ENCODE peak calls at places on chromosomes 16 and 17, in ten cellular contexts. U is SK-N-SH, V is stomach, A is HepG2, R is tibial nerve, O is ovary, Z is sigmoid colon, B is transverse colon, Q is A549, J is K562. N is an unnamed sample. For H3K4me1, the result is how much of the 10 kb centered on the place peaks cover.

GRCh38 chr17:14833201-14833773 is 431.8 kb downstream of the PMP22 start:
- DNase-seq in R (no peak), V (no peak), Z (no peak), Q (no peak), O (no peak), J (no peak), B (no peak), U (no peak), A (no peak), N (no peak)

GRCh38 chr17:18992454-18993130 is 12.0 kb downstream of the FAM83G start:
- DNase-seq in A (no peak), J (no peak), V (no peak), R (no peak), U (no peak), O (no peak), Z (no peak), B (peak), Q (no peak), N (peak)

GRCh38 chr16:28846933-28847273 is 755 bp upstream of the TUFM start:
- DNase-seq in U (no peak), Z (no peak), A (no peak), J (no peak), Q (no peak), R (no peak), B (no peak), V (no peak), O (no peak), N (no peak)

GRCh38 chr17:55783684-55784245 is 32.9 kb downstream of the PCTP start:
- DNase-seq in B (peak), V (peak), O (no peak), J (no peak), Q (no peak), Z (peak), A (no peak), R (peak), U (peak), N (peak)

GRCh38 chr16:79658301-79659001 is 57.9 kb upstream of the MAF start:
- DNase-seq in U (no peak), Z (no peak), V (peak), O (no peak), A (peak), Q (peak), R (no peak), B (no peak), J (no peak), N (no peak)

GRCh38 chr17:77326636-77327035 is 185.9 kb downstream of the SEC14L1 start:
- DNase-seq in Q (no peak), Z (peak), B (no peak), V (peak), J (no peak), A (no peak), U (no peak), O (no peak), R (no peak), N (no peak)

GRCh38 chr16:56301391-56301850 is 110.1 kb downstream of the GNAO1 start:
- DNase-seq in B (no peak), O (no peak), R (no peak), U (no peak), J (no peak), Q (no peak), V (no peak), A (no peak), Z (no peak), N (no peak)

GRCh38 chr16:75420987-75421819 is 12.1 kb downstream of the CFDP1 start:
- DNase-seq in J (peak), A (peak), R (peak), Q (no peak), B (peak), O (peak), Z (peak), V (peak), U (peak), N (peak)

GRCh38 chr17:30035369-30035768 is 81.2 kb upstream of the NSRP1 start:
- DNase-seq in Q (no peak), U (no peak), Z (no peak), J (no peak), R (no peak), B (no peak), A (no peak), O (no peak), V (no peak), N (no peak)

GRCh38 chr16:75256059-75256870 is 4.8 kb upstream of the BCAR1 start:
- DNase-seq in Z (peak), O (no peak), V (peak), A (peak), J (peak), Q (no peak), B (no peak), R (no peak), U (no peak), N (peak)

GRCh38 chr16:799948-800833 is at the start of gene GNG13:
- DNase-seq in Z (no peak), A (no peak), R (no peak), B (no peak), J (peak), Q (no peak), O (no peak), U (peak), V (no peak), N (no peak)

GRCh38 chr17:41481051-41481450 is at the start of gene KRT35:
- DNase-seq in V (no peak), U (no peak), A (no peak), R (no peak), B (no peak), O (no peak), J (no peak), Z (no peak), Q (no peak), N (peak)

GRCh38 chr16:4200000-4200780 is 41.7 kb downstream of the SRL start:
- DNase-seq in U (peak), B (peak), Q (peak), R (peak), J (peak), V (peak), O (peak), A (peak), Z (peak), N (peak)

GRCh38 chr16:20904507-20905079 is 4.0 kb downstream of the LYRM1 start:
- DNase-seq in A (peak), O (no peak), U (no peak), B (no peak), J (no peak), Z (no peak), R (peak), V (peak), Q (no peak), N (peak)

GRCh38 chr17:601462-602303 is 113.0 kb downstream of the VPS53 start:
- DNase-seq in A (no peak), V (no peak), B (peak), U (peak), Z (peak), Q (no peak), J (peak), R (peak), O (no peak), N (no peak)

GRCh38 chr17:80891096-80892018 is 100.3 kb upstream of the CHMP6 start:
- DNase-seq in Q (peak), V (peak), A (no peak), Z (peak), J (peak), O (no peak), R (no peak), U (no peak), B (peak), N (peak)

GRCh38 chr16:27920391-27920891 is 143.1 kb downstream of the GSG1L start:
- DNase-seq in V (no peak), Z (no peak), J (no peak), R (no peak), A (peak), Q (peak), O (no peak), U (peak), B (no peak), N (no peak)

GRCh38 chr16:27721548-27722265 is 171.8 kb downstream of the KATNIP start:
- DNase-seq in J (no peak), U (peak), B (peak), A (peak), Z (peak), O (peak), V (peak), R (peak), Q (no peak), N (no peak)

GRCh38 chr16:58584831-58585505 is 44.7 kb downstream of the CNOT1 start:
- DNase-seq in V (no peak), J (no peak), O (no peak), Z (no peak), A (no peak), R (no peak), Q (no peak), U (no peak), B (no peak), N (no peak)

GRCh38 chr16:26963109-26963508 is 103.6 kb upstream of the C16orf82 start:
- DNase-seq in A (peak), Z (no peak), J (peak), O (no peak), U (peak), R (no peak), B (peak), Q (no peak), V (no peak), N (no peak)

GRCh38 chr16:410516-411178 is 9.0 kb downstream of the DECR2 start:
- DNase-seq in R (no peak), V (no peak), A (no peak), U (no peak), O (no peak), Z (no peak), B (no peak), J (no peak), Q (no peak), N (no peak)

GRCh38 chr17:78148286-78149016 is 2.3 kb downstream of the C17orf99 start:
- DNase-seq in R (no peak), A (peak), Q (no peak), O (no peak), Z (no peak), J (no peak), U (no peak), B (peak), V (no peak), N (no peak)

GRCh38 chr17:45127583-45128300 is 4.6 kb downstream of the PLCD3 start:
- DNase-seq in Z (peak), Q (no peak), B (peak), A (peak), O (peak), U (no peak), J (no peak), R (peak), V (peak), N (peak)

GRCh38 chr17:29032798-29033197 is 10.1 kb upstream of the PIPOX start:
- DNase-seq in U (no peak), Z (no peak), O (no peak), Q (no peak), V (no peak), B (no peak), R (no peak), A (no peak), J (no peak), N (no peak)

GRCh38 chr17:14731591-14731990 is 430.7 kb downstream of the HS3ST3B1 start:
- DNase-seq in U (no peak), V (no peak), R (no peak), O (no peak), Q (no peak), Z (no peak), J (no peak), A (no peak), B (no peak), N (no peak)

GRCh38 chr16:86289304-86289703 is 221.0 kb upstream of the FOXF1 start:
- DNase-seq in A (no peak), V (no peak), J (no peak), O (no peak), B (no peak), R (no peak), U (no peak), Q (no peak), Z (no peak), N (no peak)

GRCh38 chr16:22075043-22075757 is 17.1 kb upstream of the VWA3A start:
- DNase-seq in A (no peak), R (no peak), V (no peak), U (no peak), Z (no peak), O (no peak), Q (no peak), B (no peak), J (no peak), N (peak)

GRCh38 chr16:54870151-54870550 is 60.5 kb upstream of the IRX5 start:
- DNase-seq in R (no peak), Z (no peak), J (no peak), B (no peak), Q (no peak), A (no peak), U (no peak), O (no peak), V (no peak), N (no peak)

GRCh38 chr17:32488177-32488542 is 1.4 kb downstream of the CDK5R1 start:
- DNase-seq in O (no peak), V (no peak), Z (no peak), R (no peak), A (no peak), B (no peak), J (no peak), Q (no peak), U (no peak), N (no peak)

GRCh38 chr17:15266325-15266950 is 1.3 kb upstream of the PMP22 start:
- DNase-seq in J (no peak), Z (no peak), B (no peak), R (no peak), O (no peak), V (no peak), Q (no peak), U (no peak), A (no peak), N (no peak)

GRCh38 chr17:65896889-65897288 is 295.0 kb downstream of the CEP112 start:
- DNase-seq in B (no peak), R (no peak), Z (no peak), V (no peak), A (no peak), O (no peak), U (no peak), Q (no peak), J (no peak), N (no peak)
- TF ChIP-seq EP300 in B (no peak), R (no peak), Z (no peak), V (no peak), A (no peak), O (no peak), U (no peak), Q (no peak), J (no peak), N (no peak)

GRCh38 chr16:57528499-57529323 is 7.7 kb downstream of the CCDC102A start:
- DNase-seq in O (peak), R (no peak), J (no peak), V (peak), Z (peak), A (no peak), Q (no peak), U (peak), B (peak), N (peak)
- H3K4me3 ChIP-seq in O (no peak), R (no peak), J (no peak), V (peak), Z (no peak), A (no peak), Q (no peak), U (no peak), B (peak), N (no peak)

DNA sequence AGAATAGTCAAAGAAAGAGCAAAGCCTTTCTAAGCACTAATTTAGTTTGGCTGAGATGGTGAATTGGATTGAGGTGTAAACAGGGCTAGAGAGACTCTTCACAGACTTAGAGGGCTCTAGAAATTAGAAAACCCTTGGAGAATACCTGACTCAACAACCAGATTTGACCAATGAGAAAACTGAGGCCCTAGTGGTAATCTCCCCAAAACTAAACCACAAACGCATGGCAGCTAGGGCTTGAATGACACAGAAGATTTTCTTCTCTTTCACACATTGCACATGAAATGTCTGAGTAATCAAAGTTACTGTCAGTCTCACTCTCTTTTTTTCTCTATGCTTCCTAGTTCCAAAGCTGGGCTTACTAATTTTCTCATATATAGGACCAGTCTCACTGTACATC is 314.5 kb upstream of the KCNJ16 start:
- DNase-seq in R (no peak), B (no peak), V (no peak), A (no peak), J (no peak), Z (no peak), U (no peak), O (no peak), Q (no peak), N (no peak)
- H3K4me1 ChIP-seq in R (under half), B (under half), V (under half), A (under half), J (under half), Z (under half), U (under half), O (under half), Q (half or more), N (under half)

DNA sequence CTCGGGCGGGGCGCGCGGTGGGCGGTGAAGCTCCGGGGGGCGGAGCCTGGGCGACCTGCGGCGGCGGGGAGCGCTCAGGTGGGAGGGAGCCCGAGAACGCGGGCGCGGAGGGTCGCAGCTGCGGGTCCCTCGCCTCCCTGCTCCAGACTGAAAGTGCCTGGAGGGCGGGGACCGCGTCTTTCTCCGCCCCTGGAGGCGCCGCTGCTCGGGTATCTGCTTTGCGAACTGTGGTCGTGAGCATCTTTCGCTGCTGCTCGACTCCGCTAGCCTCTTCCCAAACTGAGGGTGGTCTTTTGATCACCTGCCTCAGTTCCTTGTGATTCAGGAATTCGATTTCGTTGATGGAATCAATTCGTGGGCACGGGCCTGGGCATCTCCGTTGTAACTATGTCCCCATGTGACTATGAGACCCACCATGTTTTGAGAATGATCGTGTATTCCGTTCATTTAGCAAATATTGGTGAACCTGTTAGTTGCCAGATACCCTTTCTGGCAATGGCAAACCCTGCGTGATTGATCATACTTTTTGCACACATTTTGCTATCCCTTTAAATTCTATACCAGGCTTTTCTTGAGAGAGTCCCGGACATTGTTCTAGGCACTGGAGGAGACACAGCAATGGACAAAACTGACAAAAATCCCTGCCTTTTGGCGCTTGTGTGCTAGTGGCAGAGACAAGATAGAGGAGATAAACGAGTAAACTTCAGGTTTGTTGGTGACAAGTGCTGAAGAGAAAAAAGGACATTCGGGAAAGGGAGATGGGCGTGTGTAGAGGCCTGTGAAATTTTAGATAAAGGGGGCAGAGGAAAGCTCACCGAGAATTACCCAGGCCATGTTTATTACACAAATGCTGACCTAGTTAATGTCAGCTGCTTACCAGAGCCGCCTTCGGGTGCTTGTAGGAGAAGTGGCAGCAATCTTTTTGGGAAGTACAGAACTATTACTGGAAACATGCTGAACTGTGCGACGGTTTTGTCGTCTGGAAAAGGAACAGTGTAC is 913 bp downstream of the UTP18 start:
- DNase-seq in Z (peak), U (peak), A (peak), V (peak), R (peak), B (peak), J (peak), O (no peak), Q (peak), N (peak)
- TF ChIP-seq EP300 in Z (no peak), U (no peak), A (no peak), V (no peak), R (peak), B (no peak), J (no peak), O (no peak), Q (no peak), N (no peak)

GRCh38 chr16:13046422-13046821 is 145.0 kb downstream of the SHISA9 start:
- DNase-seq in A (no peak), V (no peak), J (no peak), Z (no peak), U (no peak), B (no peak), O (no peak), R (no peak), Q (no peak), N (no peak)
- H3K4me3 ChIP-seq in A (no peak), V (no peak), J (no peak), Z (no peak), U (no peak), B (no peak), O (no peak), R (no peak), Q (no peak), N (no peak)

GRCh38 chr16:88699180-88699579 is 7.0 kb downstream of the RNF166 start:
- DNase-seq in B (no peak), J (no peak), O (no peak), Z (no peak), Q (no peak), A (no peak), R (no peak), V (no peak), U (no peak), N (peak)

GRCh38 chr16:88701541-88702363 is 4.5 kb downstream of the RNF166 start:
- DNase-seq in V (no peak), O (no peak), Q (no peak), Z (no peak), R (no peak), B (no peak), J (no peak), A (no peak), U (no peak), N (no peak)

GRCh38 chr16:88702364-88703210 is 3.6 kb downstream of the RNF166 start:
- DNase-seq in Q (no peak), J (no peak), Z (no peak), R (no peak), A (no peak), V (no peak), O (no peak), B (no peak), U (no peak), N (no peak)

GRCh38 chr16:88700322-88700635 is 5.9 kb downstream of the RNF166 start:
- DNase-seq in B (no peak), J (no peak), Z (no peak), R (no peak), Q (no peak), O (no peak), V (no peak), A (no peak), U (no peak), N (no peak)

GRCh38 chr16:88700636-88701482 is 5.3 kb downstream of the RNF166 start:
- DNase-seq in J (peak), R (peak), A (peak), U (no peak), B (peak), Q (no peak), V (peak), Z (peak), O (peak), N (peak)
- H3K4me1 ChIP-seq in J (half or more), R (under half), A (half or more), U (under half), B (under half), Q (under half), V (under half), Z (under half), O (under half), N (half or more)

GRCh38 chr17:8862213-8863056 is 5.0 kb downstream of the PIK3R6 start:
- DNase-seq in U (no peak), V (no peak), R (no peak), O (no peak), J (no peak), Q (no peak), A (no peak), B (no peak), Z (no peak), N (no peak)
- TF ChIP-seq EP300 in U (no peak), V (no peak), R (no peak), O (no peak), J (no peak), Q (no peak), A (no peak), B (no peak), Z (no peak), N (no peak)